ENCODE peak calls at places on chromosome 16, in four cellular contexts. D is fibroblast of mammary gland, M is endodermal cell, E is endothelial cell. H is an unnamed sample.

GRCh38 chr16:49464093-49464492 is 90.5 kb downstream of the C16orf78 start:
- DNase-seq in D (no peak), M (peak), E (no peak), H (peak)

GRCh38 chr16:73060216-73060615 is 12.3 kb upstream of the ZFHX3 start:
- DNase-seq in D (no peak), M (peak), E (no peak), H (no peak)

GRCh38 chr16:68244481-68244902 is 681 bp upstream of the PLA2G15 start:
- DNase-seq in D (no peak), M (no peak), E (no peak), H (no peak)

GRCh38 chr16:24972608-24973220 is 42.5 kb downstream of the ARHGAP17 start:
- DNase-seq in D (no peak), M (peak), E (no peak), H (no peak)

GRCh38 chr16:80107900-80108299 is 432.9 kb upstream of the DYNLRB2 start:
- DNase-seq in D (peak), M (no peak), E (no peak), H (no peak)

GRCh38 chr16:11497329-11497805 is 89.4 kb downstream of the LITAF start:
- DNase-seq in D (peak), M (peak), E (no peak), H (no peak)

GRCh38 chr16:27285676-27286196 is 17.2 kb upstream of the NSMCE1 start:
- DNase-seq in D (no peak), M (no peak), E (no peak), H (no peak)

GRCh38 chr16:64864232-64864803 is 257.5 kb downstream of the CDH11 start:
- DNase-seq in D (peak), M (no peak), E (no peak), H (no peak)

GRCh38 chr16:66521951-66522771 is 27.8 kb downstream of the TK2 start:
- DNase-seq in D (peak), M (peak), E (no peak), H (no peak)

GRCh38 chr16:89696598-89697128 is 4.8 kb downstream of the SPATA2L start:
- DNase-seq in D (no peak), M (peak), E (no peak), H (no peak)

GRCh38 chr16:50478773-50479149 is 69.4 kb upstream of the NKD1 start:
- DNase-seq in D (no peak), M (no peak), E (no peak), H (no peak)

GRCh38 chr16:710500-711075 is 4.3 kb upstream of the METRN start:
- DNase-seq in D (no peak), M (no peak), E (no peak), H (no peak)

GRCh38 chr16:85210423-85211169 is 98.3 kb upstream of the CIBAR2 start:
- DNase-seq in D (peak), M (no peak), E (no peak), H (no peak)

GRCh38 chr16:2749936-2750335 is 2.5 kb upstream of the SRRM2 start:
- DNase-seq in D (no peak), M (no peak), E (no peak), H (no peak)

GRCh38 chr16:24041834-24042631 is 206.2 kb downstream of the PRKCB start:
- DNase-seq in D (peak), M (peak), E (peak), H (peak)

GRCh38 chr16:89557230-89557935 is 3.1 kb upstream of the RPL13 start:
- DNase-seq in D (peak), M (peak), E (peak), H (peak)

GRCh38 chr16:56610609-56611111 is 2.3 kb downstream of the MT2A start:
- DNase-seq in D (peak), M (no peak), E (no peak), H (no peak)

GRCh38 chr16:56245197-56245596 is 53.9 kb downstream of the GNAO1 start:
- DNase-seq in D (no peak), M (no peak), E (no peak), H (no peak)

GRCh38 chr16:79597277-79597676 is 3.3 kb downstream of the MAF start:
- DNase-seq in D (no peak), M (no peak), E (no peak), H (no peak)

GRCh38 chr16:57703416-57704010 is 8.9 kb downstream of the DRC7 start:
- DNase-seq in D (no peak), M (no peak), E (no peak), H (no peak)

GRCh38 chr16:84844049-84844350 is 24.2 kb downstream of the CRISPLD2 start:
- DNase-seq in D (no peak), M (no peak), E (no peak), H (peak)

GRCh38 chr16:84795338-84796053 is 24.3 kb upstream of the CRISPLD2 start:
- DNase-seq in D (peak), M (no peak), E (no peak), H (no peak)

GRCh38 chr16:1090620-1091587 is 5.1 kb downstream of the C1QTNF8 start:
- DNase-seq in D (no peak), M (no peak), E (no peak), H (no peak)

GRCh38 chr16:31130899-31131298 is 4.6 kb downstream of the PRSS8 start:
- DNase-seq in D (no peak), M (peak), E (no peak), H (no peak)

GRCh38 chr16:17828012-17828411 is 357.3 kb upstream of the XYLT1 start:
- DNase-seq in D (peak), M (no peak), E (no peak), H (no peak)

GRCh38 chr16:15539197-15539596 is 103.8 kb downstream of the MARF1 start:
- DNase-seq in D (no peak), M (peak), E (no peak), H (peak)

GRCh38 chr16:72073831-72074230 is 10.8 kb downstream of the HPR start:
- DNase-seq in D (peak), M (no peak), E (no peak), H (no peak)

GRCh38 chr16:54242199-54242598 is 44.4 kb downstream of the IRX3 start:
- DNase-seq in D (no peak), M (peak), E (peak), H (peak)

GRCh38 chr16:84514295-84514873 is 9.9 kb upstream of the MEAK7 start:
- DNase-seq in D (no peak), M (no peak), E (no peak), H (no peak)

GRCh38 chr16:31301708-31302400 is 42.1 kb downstream of the ITGAM start:
- DNase-seq in D (peak), M (no peak), E (no peak), H (no peak)

GRCh38 chr16:54936979-54937672 is 6.5 kb downstream of the IRX5 start:
- DNase-seq in D (peak), M (peak), E (peak), H (peak)

GRCh38 chr16:629289-630023 is 1.3 kb upstream of the WFIKKN1 start:
- DNase-seq in D (no peak), M (no peak), E (no peak), H (peak)

GRCh38 chr16:27377666-27378485 is 24.1 kb upstream of the IL21R start:
- DNase-seq in D (no peak), M (peak), E (no peak), H (no peak)

GRCh38 chr16:67857547-67858233 is 10.2 kb upstream of the CENPT start:
- DNase-seq in D (peak), M (peak), E (no peak), H (no peak)

GRCh38 chr16:2846511-2847310 is 11.3 kb downstream of the PRSS22 start:
- DNase-seq in D (peak), M (peak), E (no peak), H (no peak)

GRCh38 chr16:23423496-23424049 is 29.4 kb downstream of the COG7 start:
- DNase-seq in D (peak), M (peak), E (no peak), H (no peak)

GRCh38 chr16:72400257-72401078 is 228.5 kb upstream of the PMFBP1 start:
- DNase-seq in D (peak), M (peak), E (peak), H (no peak)

GRCh38 chr16:24996301-24996700 is 18.9 kb downstream of the ARHGAP17 start:
- DNase-seq in D (no peak), M (no peak), E (no peak), H (no peak)

GRCh38 chr16:5022521-5022920 is 11.2 kb downstream of the NAGPA start:
- DNase-seq in D (no peak), M (no peak), E (no peak), H (no peak)

GRCh38 chr16:87216148-87216823 is 100.9 kb downstream of the C16orf95 start:
- DNase-seq in D (no peak), M (no peak), E (no peak), H (no peak)
- TF ChIP-seq CTCF in D (no peak), M (no peak), E (no peak), H (no peak)

DNA sequence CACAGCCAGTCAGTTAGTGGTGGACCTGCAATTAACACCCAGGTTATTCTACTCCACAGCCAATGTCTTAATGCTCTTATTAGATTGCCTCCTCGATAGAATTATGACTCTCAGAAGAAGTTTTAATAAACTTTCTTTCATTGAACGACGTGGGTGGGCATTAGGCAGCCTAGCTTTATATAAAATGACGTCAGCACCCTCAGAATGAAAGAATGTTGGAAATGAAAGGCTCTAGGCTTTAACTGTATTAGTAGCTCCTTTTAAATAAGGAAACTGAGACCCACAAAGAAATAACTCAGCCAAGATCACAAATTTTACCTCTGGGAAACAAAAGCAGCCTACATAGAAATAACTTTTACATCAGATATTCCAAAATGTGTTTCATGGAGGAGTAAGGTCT is 91.3 kb upstream of the CLEC3A start:
- DNase-seq in D (no peak), M (no peak), E (no peak), H (no peak)
- TF ChIP-seq CTCF in D (no peak), M (no peak), E (no peak), H (no peak)

DNA sequence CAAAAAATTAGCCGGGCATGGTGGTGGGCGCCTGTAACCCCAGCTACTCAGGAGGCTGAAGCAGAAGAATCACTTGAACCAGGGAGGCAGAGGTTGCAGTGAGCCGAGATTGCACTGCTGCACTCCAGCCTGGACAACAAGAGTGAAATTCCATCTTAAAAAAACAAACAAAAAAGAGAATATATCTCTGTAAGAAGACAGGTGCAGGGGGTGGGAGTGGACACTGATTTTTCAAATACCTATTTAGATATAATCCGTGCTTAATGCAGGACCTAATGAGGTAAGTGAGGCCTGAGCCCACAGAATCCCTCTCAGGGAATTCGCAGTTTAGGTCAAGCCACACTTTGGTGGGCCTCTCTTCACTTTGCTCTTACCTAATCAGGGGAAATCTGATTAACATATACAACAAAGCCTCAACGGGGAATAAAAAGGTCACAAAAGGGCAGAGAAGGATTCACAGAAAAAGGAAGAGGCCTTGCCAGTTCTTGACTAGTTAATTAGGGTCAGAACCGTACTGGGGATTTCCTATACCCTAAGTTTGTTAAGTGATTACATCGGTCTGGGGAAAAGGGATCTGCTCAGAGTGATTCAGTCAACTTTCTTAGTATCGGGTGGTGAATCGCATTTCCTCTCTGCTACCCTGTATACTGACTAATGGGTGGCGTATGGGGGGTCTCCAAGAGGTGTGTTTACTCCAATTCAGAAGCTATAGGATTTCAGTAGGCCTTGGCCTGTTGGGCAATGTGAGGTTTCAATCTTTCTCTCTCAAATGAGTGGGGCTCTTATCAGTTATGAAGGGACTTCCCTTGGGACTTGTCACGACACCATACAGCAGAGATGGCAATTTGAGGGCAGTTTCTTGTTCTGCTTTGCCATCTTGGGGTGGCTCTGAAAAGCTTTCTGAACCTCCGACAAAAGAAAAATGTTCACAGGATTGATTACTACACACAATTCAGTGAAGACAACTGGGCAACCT is 1.9 kb upstream of the NFAT5 start:
- DNase-seq in D (peak), M (peak), E (no peak), H (no peak)
- TF ChIP-seq CTCF in D (no peak), M (no peak), E (no peak), H (no peak)

GRCh38 chr16:88059701-88060386 is 108.6 kb downstream of the BANP start:
- DNase-seq in D (no peak), M (no peak), E (no peak), H (peak)

GRCh38 chr16:88061346-88062110 is 110.3 kb downstream of the BANP start:
- DNase-seq in D (no peak), M (no peak), E (no peak), H (no peak)

GRCh38 chr16:88058817-88059216 is 107.6 kb downstream of the BANP start:
- DNase-seq in D (no peak), M (no peak), E (no peak), H (peak)

GRCh38 chr16:88062341-88062861 is 111.2 kb downstream of the BANP start:
- DNase-seq in D (peak), M (no peak), E (no peak), H (no peak)

DNA sequence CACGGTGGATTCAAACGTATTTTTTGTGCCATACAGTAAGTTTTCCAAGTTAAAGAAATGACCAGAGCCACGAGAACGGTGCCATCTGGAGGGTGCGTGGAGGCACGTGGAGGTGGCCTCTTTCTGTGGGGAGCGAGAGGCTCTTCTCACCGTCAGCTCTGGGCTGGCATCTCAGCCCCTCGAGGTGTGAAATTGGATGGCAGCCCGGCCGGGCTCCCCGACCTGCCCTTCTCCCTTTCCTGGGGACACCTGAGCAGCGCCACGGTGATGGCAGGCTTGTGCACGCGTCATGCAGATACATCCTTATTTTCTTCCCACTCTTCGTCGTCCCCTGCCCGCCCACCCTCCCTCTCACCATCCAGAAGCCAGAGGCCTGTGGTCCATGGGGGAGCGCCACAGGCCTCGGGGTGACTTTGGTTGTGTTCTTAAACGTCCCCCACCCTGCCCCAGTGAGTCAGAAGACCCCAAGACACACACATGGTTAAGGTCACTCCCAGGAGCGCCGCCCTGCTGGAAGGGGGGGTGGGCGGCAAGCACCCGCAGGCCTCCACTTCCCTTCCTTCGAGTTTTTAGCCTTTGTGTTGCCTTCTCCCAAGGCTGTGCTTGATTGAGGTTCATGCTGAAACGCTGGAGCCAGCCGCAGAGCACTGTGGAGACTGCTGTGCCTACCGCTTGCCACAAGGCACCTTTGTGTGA is 109.4 kb downstream of the BANP start:
- DNase-seq in D (no peak), M (no peak), E (no peak), H (no peak)
- TF ChIP-seq CTCF in D (no peak), M (peak), E (no peak), H (no peak)

DNA sequence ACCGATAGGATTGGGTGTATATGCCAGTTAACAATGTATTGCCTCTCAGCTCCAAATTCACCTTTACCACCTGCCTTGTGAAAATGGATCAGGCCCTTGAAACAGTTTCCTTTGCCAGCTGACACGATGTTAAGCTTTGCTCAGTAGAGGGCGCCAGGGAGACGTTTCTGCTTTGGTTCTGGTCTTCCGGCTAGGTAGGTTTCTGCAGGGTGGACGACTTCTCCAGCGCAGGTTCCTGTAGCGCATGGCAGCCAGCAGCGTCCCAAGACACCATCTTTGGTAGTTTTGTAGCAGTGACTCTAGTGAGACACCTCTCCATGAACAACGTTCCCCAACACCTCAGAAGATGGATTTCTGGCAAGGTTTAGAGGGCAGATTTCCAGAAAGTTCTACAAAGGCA is 24.0 kb downstream of the SYCE1L start:
- DNase-seq in D (no peak), M (peak), E (peak), H (no peak)
- TF ChIP-seq CTCF in D (peak), M (peak), E (peak), H (peak)

GRCh38 chr16:86498155-86498651 is 12.1 kb upstream of the FOXF1 start:
- DNase-seq in D (no peak), M (peak), E (no peak), H (peak)
- TF ChIP-seq CTCF in D (no peak), M (peak), E (no peak), H (no peak)

GRCh38 chr16:52293209-52293608 is 253.7 kb downstream of the TOX3 start:
- DNase-seq in D (no peak), M (no peak), E (no peak), H (no peak)

GRCh38 chr16:52294660-52295059 is 252.3 kb downstream of the TOX3 start:
- DNase-seq in D (no peak), M (no peak), E (no peak), H (no peak)

GRCh38 chr16:52296070-52296469 is 250.9 kb downstream of the TOX3 start:
- DNase-seq in D (no peak), M (no peak), E (no peak), H (no peak)

GRCh38 chr16:52298769-52299168 is 248.2 kb downstream of the TOX3 start:
- DNase-seq in D (no peak), M (no peak), E (no peak), H (no peak)
- TF ChIP-seq CTCF in D (no peak), M (no peak), E (no peak), H (no peak)